ENCODE peak calls at places on chromosomes 3 and 15, in eight cellular contexts. R is A549, D is HAP-1, L is lower lobe of right lung, H is HCT116, F is coronary artery, V is GM12864, T is GM23338. K is an unnamed sample.

GRCh38 chr3:189954733-189955665 is 165.7 kb downstream of the P3H2 start:
- DNase-seq in R (no peak), D (no peak), L (no peak), H (no peak), F (no peak), V (no peak), T (no peak), K (no peak)

GRCh38 chr3:129606522-129607390 is at the start of gene PLXND1:
- DNase-seq in R (peak; percentile 57), D (peak; percentile 81), L (peak; percentile 84), H (no peak), F (peak; percentile 92), V (no peak), T (peak; percentile 88), K (no peak)

GRCh38 chr3:109803274-109803673 is 465.9 kb upstream of the DPPA4 start:
- DNase-seq in R (peak; percentile 22), D (no peak), L (no peak), H (peak; percentile 54), F (no peak), V (no peak), T (peak; percentile 59), K (no peak)

GRCh38 chr3:141235661-141236171 is 4.1 kb downstream of the PXYLP1 start:
- DNase-seq in R (no peak), D (no peak), L (no peak), H (no peak), F (no peak), V (no peak), T (peak; percentile 44), K (no peak)

GRCh38 chr3:32954506-32954905 is 3.1 kb downstream of the CCR4 start:
- DNase-seq in R (no peak), D (no peak), L (no peak), H (no peak), F (peak; percentile 28), V (no peak), T (no peak), K (no peak)

GRCh38 chr15:96230557-96231181 is 99.8 kb upstream of the NR2F2 start:
- DNase-seq in R (peak; percentile 70), D (no peak), L (no peak), H (no peak), F (no peak), V (no peak), T (no peak), K (no peak)

GRCh38 chr3:31567036-31567435 is 34.3 kb downstream of the STT3B start:
- DNase-seq in R (peak; percentile 14), D (peak; percentile 35), L (no peak), H (no peak), F (no peak), V (no peak), T (peak; percentile 74), K (no peak)

GRCh38 chr3:126528419-126528799 is 4.5 kb downstream of the CHST13 start:
- DNase-seq in R (no peak), D (no peak), L (peak; percentile 5), H (no peak), F (no peak), V (no peak), T (no peak), K (no peak)

GRCh38 chr3:169841171-169841570 is 28.5 kb upstream of the LRRC34 start:
- DNase-seq in R (no peak), D (no peak), L (no peak), H (no peak), F (no peak), V (no peak), T (no peak), K (no peak)

GRCh38 chr3:112561085-112561692 is 573 bp downstream of the ATG3 start:
- DNase-seq in R (peak; percentile 84), D (peak; percentile 78), L (peak; percentile 78), H (peak; percentile 64), F (peak; percentile 78), V (peak; percentile 29), T (peak; percentile 89), K (peak; percentile 46)

GRCh38 chr15:68885070-68885469 is 45.3 kb upstream of the SPESP1 start:
- DNase-seq in R (no peak), D (no peak), L (no peak), H (no peak), F (no peak), V (no peak), T (peak; percentile 72), K (no peak)

GRCh38 chr3:11613851-11614491 is 29.7 kb downstream of the VGLL4 start:
- DNase-seq in R (no peak), D (no peak), L (peak; percentile 70), H (no peak), F (no peak), V (no peak), T (no peak), K (no peak)

GRCh38 chr3:11991751-11992150 is 12.4 kb upstream of the SYN2 start:
- DNase-seq in R (no peak), D (no peak), L (no peak), H (no peak), F (no peak), V (no peak), T (no peak), K (no peak)

GRCh38 chr15:27889258-27889657 is 209.9 kb downstream of the OCA2 start:
- DNase-seq in R (no peak), D (no peak), L (no peak), H (no peak), F (no peak), V (no peak), T (no peak), K (no peak)

GRCh38 chr3:49415931-49416601 is 3.8 kb downstream of the TCTA start:
- DNase-seq in R (no peak), D (no peak), L (no peak), H (no peak), F (no peak), V (no peak), T (no peak), K (no peak)

GRCh38 chr3:156332304-156332703 is 211.9 kb downstream of the KCNAB1 start:
- DNase-seq in R (no peak), D (no peak), L (no peak), H (no peak), F (no peak), V (no peak), T (no peak), K (no peak)

GRCh38 chr15:54035616-54036015 is 57.4 kb downstream of the UNC13C start:
- DNase-seq in R (no peak), D (no peak), L (no peak), H (no peak), F (no peak), V (no peak), T (no peak), K (no peak)

GRCh38 chr15:47839233-47839867 is 122.0 kb downstream of the SEMA6D start:
- DNase-seq in R (no peak), D (no peak), L (no peak), H (no peak), F (no peak), V (no peak), T (no peak), K (no peak)

GRCh38 chr3:106688463-106688862 is 688.8 kb upstream of the CCDC54 start:
- DNase-seq in R (peak; percentile 41), D (no peak), L (no peak), H (no peak), F (no peak), V (no peak), T (no peak), K (peak; percentile 79)

GRCh38 chr3:61627768-61628185 is 66.4 kb downstream of the PTPRG start:
- DNase-seq in R (peak; percentile 68), D (peak; percentile 78), L (no peak), H (no peak), F (no peak), V (no peak), T (no peak), K (peak; percentile 76)

GRCh38 chr3:99720985-99721632 is 82.7 kb downstream of the COL8A1 start:
- DNase-seq in R (no peak), D (no peak), L (peak; percentile 57), H (no peak), F (no peak), V (no peak), T (no peak), K (no peak)

GRCh38 chr15:89383635-89384604 is 49.3 kb upstream of the POLG start:
- DNase-seq in R (peak; percentile 56), D (peak; percentile 93), L (no peak), H (no peak), F (no peak), V (no peak), T (peak; percentile 39), K (no peak)

GRCh38 chr15:101303408-101303807 is 8.4 kb upstream of the SNRPA1 start:
- DNase-seq in R (no peak), D (no peak), L (no peak), H (no peak), F (no peak), V (no peak), T (no peak), K (no peak)

GRCh38 chr3:69776926-69777581 is 37.8 kb downstream of the MITF start:
- DNase-seq in R (no peak), D (no peak), L (no peak), H (no peak), F (no peak), V (no peak), T (no peak), K (no peak)
- H3K4me3 ChIP-seq in R (no peak overlapping the region), D (no peak overlapping the region), L (no peak overlapping the region), H (no peak overlapping the region), F (no peak overlapping the region), V (no peak overlapping the region), T (no peak overlapping the region), K (no peak overlapping the region)

GRCh38 chr3:142929109-142929508 is 34.4 kb downstream of the PAQR9 start:
- DNase-seq in R (peak; percentile 82), D (peak; percentile 60), L (peak; percentile 61), H (peak; percentile 62), F (no peak), V (peak; percentile 16), T (peak; percentile 83), K (no peak)
- H3K4me3 ChIP-seq in R (no peak overlapping the region), D (no peak overlapping the region), L (no peak overlapping the region), H (no peak overlapping the region), F (no peak overlapping the region), V (no peak overlapping the region), T (no peak overlapping the region), K (no peak overlapping the region)

GRCh38 chr15:67461735-67462134 is 59.2 kb upstream of the C15orf61 start:
- DNase-seq in R (no peak), D (no peak), L (no peak), H (no peak), F (no peak), V (no peak), T (no peak), K (no peak)

GRCh38 chr15:67468431-67468830 is 52.5 kb upstream of the C15orf61 start:
- DNase-seq in R (no peak), D (no peak), L (no peak), H (no peak), F (no peak), V (no peak), T (no peak), K (no peak)

GRCh38 chr15:67463488-67463887 is 57.4 kb upstream of the C15orf61 start:
- DNase-seq in R (no peak), D (no peak), L (no peak), H (no peak), F (no peak), V (no peak), T (no peak), K (no peak)

GRCh38 chr15:67462802-67463201 is 58.1 kb upstream of the C15orf61 start:
- DNase-seq in R (no peak), D (no peak), L (no peak), H (no peak), F (no peak), V (no peak), T (no peak), K (no peak)

GRCh38 chr15:67465196-67465952 is 55.6 kb upstream of the C15orf61 start:
- DNase-seq in R (no peak), D (no peak), L (no peak), H (no peak), F (no peak), V (no peak), T (no peak), K (no peak)
- H3K4me3 ChIP-seq in R (no peak overlapping the region), D (no peak overlapping the region), L (no peak overlapping the region), H (no peak overlapping the region), F (no peak overlapping the region), V (no peak overlapping the region), T (no peak overlapping the region), K (no peak overlapping the region)

GRCh38 chr3:69090021-69090420 is 5.3 kb downstream of the ARL6IP5 start:
- DNase-seq in R (no peak), D (no peak), L (no peak), H (no peak), F (no peak), V (no peak), T (no peak), K (peak; percentile 59)
- H3K4me3 ChIP-seq in R (no peak overlapping the region), D (no peak overlapping the region), L (no peak overlapping the region), H (no peak overlapping the region), F (peak overlapping the region; percentile 24), V (no peak overlapping the region), T (no peak overlapping the region), K (no peak overlapping the region)